ENCODE peak calls at places on chromosomes 2 and 18, in nine cellular contexts. M, J, L, E, U, S, H, O and N are unnamed samples.

GRCh38 chr2:28624798-28625701 is 126.6 kb upstream of the PPP1CB start:
- DNase-seq in M (peak), H (peak), U (peak), S (peak), O (peak), E (no peak), L (peak), J (peak), N (peak)

GRCh38 chr2:54658548-54659207 is 64.8 kb upstream of the EML6 start:
- DNase-seq in E (no peak), L (no peak), U (no peak), H (no peak), J (no peak), M (no peak), S (no peak), O (no peak), N (no peak)

GRCh38 chr2:135494503-135494902 is 36.5 kb downstream of the ZRANB3 start:
- DNase-seq in H (no peak), M (no peak), O (no peak), L (no peak), U (no peak), J (no peak), E (no peak), S (no peak), N (no peak)

GRCh38 chr18:32529737-32530420 is 59.2 kb upstream of the GAREM1 start:
- DNase-seq in L (no peak), H (no peak), O (no peak), S (no peak), E (no peak), J (no peak), M (no peak), U (no peak), N (no peak)

GRCh38 chr2:59851848-59852475 is 701.5 kb downstream of the BCL11A start:
- DNase-seq in H (no peak), E (no peak), O (peak), U (no peak), S (no peak), J (no peak), M (no peak), L (no peak), N (no peak)

GRCh38 chr18:8998481-8999217 is 103.8 kb upstream of the NDUFV2 start:
- DNase-seq in L (no peak), M (no peak), J (no peak), O (no peak), H (no peak), S (no peak), E (no peak), U (no peak), N (no peak)

GRCh38 chr2:105787376-105788318 is 42.9 kb downstream of the NCK2 start:
- DNase-seq in M (peak), L (no peak), H (no peak), S (no peak), J (no peak), E (no peak), O (no peak), U (no peak), N (no peak)

GRCh38 chr2:140442319-140442718 is 1662.1 kb upstream of the NXPH2 start:
- DNase-seq in S (no peak), O (peak), J (no peak), E (no peak), M (no peak), H (no peak), U (no peak), L (no peak), N (no peak)

GRCh38 chr18:32920796-32921787 is 148.3 kb upstream of the KLHL14 start:
- DNase-seq in E (peak), L (no peak), S (no peak), O (peak), J (no peak), M (no peak), U (no peak), H (no peak), N (no peak)

GRCh38 chr2:170411660-170412059 is 233.7 kb downstream of the MYO3B start:
- DNase-seq in S (no peak), E (no peak), J (no peak), O (no peak), H (no peak), M (no peak), U (no peak), L (no peak), N (no peak)

GRCh38 chr2:17799301-17800126 is 16.7 kb upstream of the MSGN1 start:
- DNase-seq in U (no peak), J (no peak), O (no peak), E (no peak), L (no peak), H (no peak), M (no peak), S (no peak), N (no peak)

GRCh38 chr18:69491576-69491975 is 90.9 kb downstream of the DOK6 start:
- DNase-seq in U (no peak), M (no peak), S (no peak), J (no peak), H (no peak), E (no peak), L (no peak), O (no peak), N (no peak)

GRCh38 chr2:113118263-113118657 is 9.1 kb upstream of the IL1RN start:
- DNase-seq in L (no peak), U (no peak), M (no peak), J (no peak), H (no peak), O (no peak), E (no peak), S (no peak), N (no peak)

GRCh38 chr2:113114996-113115395 is 12.4 kb upstream of the IL1RN start:
- DNase-seq in O (no peak), J (no peak), U (no peak), M (no peak), L (no peak), H (no peak), E (no peak), S (no peak), N (no peak)

GRCh38 chr2:113116100-113116958 is 11.1 kb upstream of the IL1RN start:
- DNase-seq in S (no peak), O (no peak), U (no peak), E (no peak), J (no peak), M (no peak), H (no peak), L (no peak), N (no peak)

GRCh38 chr2:113120861-113121260 is 6.5 kb upstream of the IL1RN start:
- DNase-seq in J (no peak), L (no peak), H (no peak), O (no peak), M (no peak), S (no peak), U (no peak), E (no peak), N (no peak)

GRCh38 chr2:113117594-113118262 is 9.7 kb upstream of the IL1RN start:
- DNase-seq in H (no peak), S (no peak), E (no peak), L (peak), M (no peak), U (peak), O (peak), J (no peak), N (peak)
- H3K27ac ChIP-seq in H (no peak), S (no peak), E (no peak), L (no peak), M (no peak), U (no peak), O (peak), J (no peak), N (no peak)

DNA sequence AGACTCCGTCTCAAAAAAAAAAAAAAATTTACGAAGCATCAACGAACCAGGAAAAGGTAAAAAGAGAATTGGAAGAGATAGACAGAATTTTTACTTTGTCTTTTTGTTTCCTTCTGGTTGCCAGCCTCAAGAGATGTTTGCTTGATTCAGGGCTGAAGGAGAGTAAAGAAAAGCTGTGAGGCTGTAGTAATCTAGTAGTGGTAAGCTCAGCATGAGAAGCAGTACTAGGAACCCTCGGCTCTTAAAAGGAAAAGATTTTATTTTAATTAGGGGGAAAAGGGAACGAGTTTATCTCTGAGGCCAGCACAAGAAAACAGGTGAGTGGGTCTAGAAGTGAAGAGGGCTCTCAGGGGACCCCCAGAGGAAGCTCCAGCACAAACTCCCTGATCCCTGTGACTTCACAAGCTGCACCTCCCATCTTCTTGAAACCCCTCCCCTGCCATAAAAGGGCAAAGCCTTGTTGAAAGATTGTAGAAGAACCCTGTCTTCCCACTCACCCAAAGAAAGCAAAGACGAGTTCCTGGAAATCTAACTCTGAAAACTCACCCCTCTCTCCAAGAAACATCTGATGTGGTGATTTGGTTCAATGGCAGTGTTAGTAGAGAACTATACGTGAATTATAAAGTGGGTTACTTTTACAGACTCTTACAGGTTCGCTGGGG is 8.6 kb downstream of the RBMS1 start:
- DNase-seq in H (no peak), E (no peak), U (no peak), M (no peak), L (no peak), O (no peak), J (no peak), S (no peak), N (no peak)
- H3K27ac ChIP-seq in H (no peak), E (peak), U (no peak), M (peak), L (no peak), O (no peak), J (peak), S (no peak), N (peak)

GRCh38 chr2:210210185-210210584 is 15.1 kb downstream of the ACADL start:
- DNase-seq in E (no peak), O (no peak), M (no peak), J (no peak), S (no peak), U (no peak), H (no peak), L (no peak), N (no peak)

GRCh38 chr2:210215120-210215519 is 10.1 kb downstream of the ACADL start:
- DNase-seq in U (no peak), L (no peak), J (no peak), M (no peak), E (no peak), S (no peak), H (no peak), O (no peak), N (no peak)
- H3K27ac ChIP-seq in U (no peak), L (no peak), J (no peak), M (peak), E (no peak), S (no peak), H (no peak), O (no peak), N (no peak)

GRCh38 chr2:78109272-78109671 is 587.1 kb upstream of the LRRTM4 start:
- DNase-seq in O (no peak), E (no peak), L (no peak), J (no peak), U (no peak), H (no peak), S (no peak), M (no peak), N (no peak)
- H3K27ac ChIP-seq in O (no peak), E (no peak), L (no peak), J (no peak), U (no peak), H (no peak), S (no peak), M (no peak), N (no peak)